ENCODE peak calls at places on chromosome 7, in six cellular contexts. One of them, this sample, is unnamed.

GRCh38 chr7:78074713-78075112 is 276.1 kb downstream of the PHTF2 start:
- DNase-seq in activated CD4-positive, alpha-beta T cell treated with anti-CD3 and anti-CD28 coated beads for 24 hours: no peak
- DNase-seq in HTR-8/SVneo: no peak
- DNase-seq in activated CD8-positive, alpha-beta memory T cell treated with anti-CD3 and anti-CD28 coated beads for 1 hour: no peak
- DNase-seq in A172: no peak
- DNase-seq in activated gamma-delta T cell treated with anti-CD3 and anti-CD28 coated beads, Interleukin-2, amount 50 U/mL, for 16 hours: no peak
- DNase-seq in this sample: no peak

GRCh38 chr7:65239707-65240352 is 133.8 kb upstream of the ZNF92 start:
- DNase-seq in HTR-8/SVneo: peak
- DNase-seq in activated gamma-delta T cell treated with anti-CD3 and anti-CD28 coated beads, Interleukin-2, amount 50 U/mL, for 16 hours: no peak
- DNase-seq in activated CD8-positive, alpha-beta memory T cell treated with anti-CD3 and anti-CD28 coated beads for 1 hour: no peak
- DNase-seq in A172: peak
- DNase-seq in activated CD4-positive, alpha-beta T cell treated with anti-CD3 and anti-CD28 coated beads for 24 hours: no peak
- DNase-seq in this sample: peak

GRCh38 chr7:25845341-25845923 is 306.6 kb upstream of the NFE2L3 start:
- DNase-seq in A172: no peak
- DNase-seq in activated CD8-positive, alpha-beta memory T cell treated with anti-CD3 and anti-CD28 coated beads for 1 hour: no peak
- DNase-seq in activated gamma-delta T cell treated with anti-CD3 and anti-CD28 coated beads, Interleukin-2, amount 50 U/mL, for 16 hours: no peak
- DNase-seq in activated CD4-positive, alpha-beta T cell treated with anti-CD3 and anti-CD28 coated beads for 24 hours: no peak
- DNase-seq in HTR-8/SVneo: no peak
- DNase-seq in this sample: no peak

GRCh38 chr7:151711906-151712771 is 164.8 kb downstream of the PRKAG2 start:
- DNase-seq in activated gamma-delta T cell treated with anti-CD3 and anti-CD28 coated beads, Interleukin-2, amount 50 U/mL, for 16 hours: no peak
- DNase-seq in HTR-8/SVneo: no peak
- DNase-seq in A172: peak
- DNase-seq in activated CD8-positive, alpha-beta memory T cell treated with anti-CD3 and anti-CD28 coated beads for 1 hour: no peak
- DNase-seq in activated CD4-positive, alpha-beta T cell treated with anti-CD3 and anti-CD28 coated beads for 24 hours: no peak
- DNase-seq in this sample: peak

GRCh38 chr7:37297546-37297945 is 151.1 kb downstream of the ELMO1 start:
- DNase-seq in A172: no peak
- DNase-seq in HTR-8/SVneo: no peak
- DNase-seq in activated CD8-positive, alpha-beta memory T cell treated with anti-CD3 and anti-CD28 coated beads for 1 hour: no peak
- DNase-seq in activated gamma-delta T cell treated with anti-CD3 and anti-CD28 coated beads, Interleukin-2, amount 50 U/mL, for 16 hours: no peak
- DNase-seq in activated CD4-positive, alpha-beta T cell treated with anti-CD3 and anti-CD28 coated beads for 24 hours: no peak
- DNase-seq in this sample: no peak

GRCh38 chr7:146926833-146927232 is 810.2 kb downstream of the CNTNAP2 start:
- DNase-seq in activated CD4-positive, alpha-beta T cell treated with anti-CD3 and anti-CD28 coated beads for 24 hours: no peak
- DNase-seq in HTR-8/SVneo: no peak
- DNase-seq in A172: no peak
- DNase-seq in activated gamma-delta T cell treated with anti-CD3 and anti-CD28 coated beads, Interleukin-2, amount 50 U/mL, for 16 hours: no peak
- DNase-seq in activated CD8-positive, alpha-beta memory T cell treated with anti-CD3 and anti-CD28 coated beads for 1 hour: no peak
- DNase-seq in this sample: no peak

GRCh38 chr7:1663857-1664651 is 6.0 kb upstream of the ELFN1 start:
- DNase-seq in activated gamma-delta T cell treated with anti-CD3 and anti-CD28 coated beads, Interleukin-2, amount 50 U/mL, for 16 hours: no peak
- DNase-seq in A172: no peak
- DNase-seq in activated CD4-positive, alpha-beta T cell treated with anti-CD3 and anti-CD28 coated beads for 24 hours: no peak
- DNase-seq in activated CD8-positive, alpha-beta memory T cell treated with anti-CD3 and anti-CD28 coated beads for 1 hour: no peak
- DNase-seq in HTR-8/SVneo: no peak
- DNase-seq in this sample: no peak

GRCh38 chr7:26363465-26363864 is 71.8 kb downstream of the SNX10 start:
- DNase-seq in A172: no peak
- DNase-seq in HTR-8/SVneo: no peak
- DNase-seq in activated CD8-positive, alpha-beta memory T cell treated with anti-CD3 and anti-CD28 coated beads for 1 hour: no peak
- DNase-seq in activated CD4-positive, alpha-beta T cell treated with anti-CD3 and anti-CD28 coated beads for 24 hours: no peak
- DNase-seq in activated gamma-delta T cell treated with anti-CD3 and anti-CD28 coated beads, Interleukin-2, amount 50 U/mL, for 16 hours: no peak
- DNase-seq in this sample: no peak

GRCh38 chr7:139737221-139738100 is 40.3 kb downstream of the HIPK2 start:
- DNase-seq in A172: no peak
- DNase-seq in HTR-8/SVneo: no peak
- DNase-seq in activated gamma-delta T cell treated with anti-CD3 and anti-CD28 coated beads, Interleukin-2, amount 50 U/mL, for 16 hours: no peak
- DNase-seq in activated CD4-positive, alpha-beta T cell treated with anti-CD3 and anti-CD28 coated beads for 24 hours: no peak
- DNase-seq in activated CD8-positive, alpha-beta memory T cell treated with anti-CD3 and anti-CD28 coated beads for 1 hour: no peak
- DNase-seq in this sample: peak

GRCh38 chr7:45089314-45089891 is 634 bp upstream of the NACAD start:
- DNase-seq in HTR-8/SVneo: peak
- DNase-seq in activated CD4-positive, alpha-beta T cell treated with anti-CD3 and anti-CD28 coated beads for 24 hours: peak
- DNase-seq in activated CD8-positive, alpha-beta memory T cell treated with anti-CD3 and anti-CD28 coated beads for 1 hour: peak
- DNase-seq in activated gamma-delta T cell treated with anti-CD3 and anti-CD28 coated beads, Interleukin-2, amount 50 U/mL, for 16 hours: peak
- DNase-seq in A172: peak
- DNase-seq in this sample: peak

GRCh38 chr7:45985902-45986301 is 64.8 kb upstream of the IGFBP3 start:
- DNase-seq in activated gamma-delta T cell treated with anti-CD3 and anti-CD28 coated beads, Interleukin-2, amount 50 U/mL, for 16 hours: no peak
- DNase-seq in activated CD4-positive, alpha-beta T cell treated with anti-CD3 and anti-CD28 coated beads for 24 hours: no peak
- DNase-seq in activated CD8-positive, alpha-beta memory T cell treated with anti-CD3 and anti-CD28 coated beads for 1 hour: no peak
- DNase-seq in A172: peak
- DNase-seq in HTR-8/SVneo: no peak
- DNase-seq in this sample: no peak

GRCh38 chr7:18762189-18762588 is 266.6 kb downstream of the HDAC9 start:
- DNase-seq in activated CD8-positive, alpha-beta memory T cell treated with anti-CD3 and anti-CD28 coated beads for 1 hour: no peak
- DNase-seq in HTR-8/SVneo: peak
- DNase-seq in activated gamma-delta T cell treated with anti-CD3 and anti-CD28 coated beads, Interleukin-2, amount 50 U/mL, for 16 hours: no peak
- DNase-seq in A172: peak
- DNase-seq in activated CD4-positive, alpha-beta T cell treated with anti-CD3 and anti-CD28 coated beads for 24 hours: no peak
- DNase-seq in this sample: no peak

GRCh38 chr7:133551471-133551870 is 298.6 kb downstream of the EXOC4 start:
- DNase-seq in activated CD4-positive, alpha-beta T cell treated with anti-CD3 and anti-CD28 coated beads for 24 hours: no peak
- DNase-seq in activated CD8-positive, alpha-beta memory T cell treated with anti-CD3 and anti-CD28 coated beads for 1 hour: no peak
- DNase-seq in HTR-8/SVneo: no peak
- DNase-seq in A172: no peak
- DNase-seq in activated gamma-delta T cell treated with anti-CD3 and anti-CD28 coated beads, Interleukin-2, amount 50 U/mL, for 16 hours: no peak
- DNase-seq in this sample: no peak

GRCh38 chr7:70512719-70513118 is 619.2 kb upstream of the GALNT17 start:
- DNase-seq in activated CD4-positive, alpha-beta T cell treated with anti-CD3 and anti-CD28 coated beads for 24 hours: no peak
- DNase-seq in A172: no peak
- DNase-seq in activated gamma-delta T cell treated with anti-CD3 and anti-CD28 coated beads, Interleukin-2, amount 50 U/mL, for 16 hours: no peak
- DNase-seq in HTR-8/SVneo: no peak
- DNase-seq in activated CD8-positive, alpha-beta memory T cell treated with anti-CD3 and anti-CD28 coated beads for 1 hour: no peak
- DNase-seq in this sample: no peak

GRCh38 chr7:921581-922333 is 32.7 kb downstream of the ADAP1 start:
- DNase-seq in A172: no peak
- DNase-seq in activated gamma-delta T cell treated with anti-CD3 and anti-CD28 coated beads, Interleukin-2, amount 50 U/mL, for 16 hours: no peak
- DNase-seq in HTR-8/SVneo: no peak
- DNase-seq in activated CD4-positive, alpha-beta T cell treated with anti-CD3 and anti-CD28 coated beads for 24 hours: no peak
- DNase-seq in activated CD8-positive, alpha-beta memory T cell treated with anti-CD3 and anti-CD28 coated beads for 1 hour: no peak
- DNase-seq in this sample: no peak

GRCh38 chr7:142760071-142760642 is 10.6 kb upstream of the PRSS2 start:
- DNase-seq in activated CD8-positive, alpha-beta memory T cell treated with anti-CD3 and anti-CD28 coated beads for 1 hour: no peak
- DNase-seq in activated CD4-positive, alpha-beta T cell treated with anti-CD3 and anti-CD28 coated beads for 24 hours: no peak
- DNase-seq in HTR-8/SVneo: no peak
- DNase-seq in A172: peak
- DNase-seq in activated gamma-delta T cell treated with anti-CD3 and anti-CD28 coated beads, Interleukin-2, amount 50 U/mL, for 16 hours: no peak
- DNase-seq in this sample: no peak

GRCh38 chr7:116403265-116403664 is 96.3 kb upstream of the CAV2 start:
- DNase-seq in activated CD4-positive, alpha-beta T cell treated with anti-CD3 and anti-CD28 coated beads for 24 hours: no peak
- DNase-seq in activated gamma-delta T cell treated with anti-CD3 and anti-CD28 coated beads, Interleukin-2, amount 50 U/mL, for 16 hours: no peak
- DNase-seq in HTR-8/SVneo: no peak
- DNase-seq in activated CD8-positive, alpha-beta memory T cell treated with anti-CD3 and anti-CD28 coated beads for 1 hour: no peak
- DNase-seq in A172: no peak
- DNase-seq in this sample: no peak

GRCh38 chr7:66099551-66100407 is 14.9 kb upstream of the CRCP start:
- DNase-seq in activated CD8-positive, alpha-beta memory T cell treated with anti-CD3 and anti-CD28 coated beads for 1 hour: no peak
- DNase-seq in A172: peak
- DNase-seq in HTR-8/SVneo: no peak
- DNase-seq in activated CD4-positive, alpha-beta T cell treated with anti-CD3 and anti-CD28 coated beads for 24 hours: no peak
- DNase-seq in activated gamma-delta T cell treated with anti-CD3 and anti-CD28 coated beads, Interleukin-2, amount 50 U/mL, for 16 hours: no peak
- DNase-seq in this sample: peak

GRCh38 chr7:46610746-46611145 is 689.7 kb upstream of the IGFBP3 start:
- DNase-seq in A172: no peak
- DNase-seq in HTR-8/SVneo: no peak
- DNase-seq in activated CD8-positive, alpha-beta memory T cell treated with anti-CD3 and anti-CD28 coated beads for 1 hour: no peak
- DNase-seq in activated CD4-positive, alpha-beta T cell treated with anti-CD3 and anti-CD28 coated beads for 24 hours: no peak
- DNase-seq in activated gamma-delta T cell treated with anti-CD3 and anti-CD28 coated beads, Interleukin-2, amount 50 U/mL, for 16 hours: no peak
- DNase-seq in this sample: no peak

GRCh38 chr7:43649755-43650274 is 66.9 kb downstream of the STK17A start:
- DNase-seq in HTR-8/SVneo: no peak
- DNase-seq in A172: peak
- DNase-seq in activated CD4-positive, alpha-beta T cell treated with anti-CD3 and anti-CD28 coated beads for 24 hours: no peak
- DNase-seq in activated gamma-delta T cell treated with anti-CD3 and anti-CD28 coated beads, Interleukin-2, amount 50 U/mL, for 16 hours: peak
- DNase-seq in activated CD8-positive, alpha-beta memory T cell treated with anti-CD3 and anti-CD28 coated beads for 1 hour: peak
- DNase-seq in this sample: peak

GRCh38 chr7:102111063-102111757 is 175.5 kb upstream of the SH2B2 start:
- DNase-seq in HTR-8/SVneo: no peak
- DNase-seq in activated gamma-delta T cell treated with anti-CD3 and anti-CD28 coated beads, Interleukin-2, amount 50 U/mL, for 16 hours: no peak
- DNase-seq in A172: no peak
- DNase-seq in activated CD8-positive, alpha-beta memory T cell treated with anti-CD3 and anti-CD28 coated beads for 1 hour: no peak
- DNase-seq in activated CD4-positive, alpha-beta T cell treated with anti-CD3 and anti-CD28 coated beads for 24 hours: no peak
- DNase-seq in this sample: no peak

GRCh38 chr7:143392875-143393266 is 11.7 kb downstream of the ZYX start:
- DNase-seq in activated CD4-positive, alpha-beta T cell treated with anti-CD3 and anti-CD28 coated beads for 24 hours: no peak
- DNase-seq in activated gamma-delta T cell treated with anti-CD3 and anti-CD28 coated beads, Interleukin-2, amount 50 U/mL, for 16 hours: no peak
- DNase-seq in HTR-8/SVneo: no peak
- DNase-seq in activated CD8-positive, alpha-beta memory T cell treated with anti-CD3 and anti-CD28 coated beads for 1 hour: no peak
- DNase-seq in A172: no peak
- DNase-seq in this sample: no peak

GRCh38 chr7:71598553-71598952 is 466.6 kb downstream of the GALNT17 start:
- DNase-seq in activated gamma-delta T cell treated with anti-CD3 and anti-CD28 coated beads, Interleukin-2, amount 50 U/mL, for 16 hours: no peak
- DNase-seq in activated CD8-positive, alpha-beta memory T cell treated with anti-CD3 and anti-CD28 coated beads for 1 hour: no peak
- DNase-seq in activated CD4-positive, alpha-beta T cell treated with anti-CD3 and anti-CD28 coated beads for 24 hours: no peak
- DNase-seq in HTR-8/SVneo: no peak
- DNase-seq in A172: no peak
- DNase-seq in this sample: no peak

GRCh38 chr7:41624818-41625217 is 78.1 kb downstream of the INHBA start:
- DNase-seq in A172: no peak
- DNase-seq in activated gamma-delta T cell treated with anti-CD3 and anti-CD28 coated beads, Interleukin-2, amount 50 U/mL, for 16 hours: no peak
- DNase-seq in HTR-8/SVneo: peak
- DNase-seq in activated CD4-positive, alpha-beta T cell treated with anti-CD3 and anti-CD28 coated beads for 24 hours: no peak
- DNase-seq in activated CD8-positive, alpha-beta memory T cell treated with anti-CD3 and anti-CD28 coated beads for 1 hour: no peak
- DNase-seq in this sample: no peak

GRCh38 chr7:132536646-132537395 is 39.4 kb downstream of the PLXNA4 start:
- DNase-seq in A172: peak
- DNase-seq in HTR-8/SVneo: no peak
- DNase-seq in activated CD4-positive, alpha-beta T cell treated with anti-CD3 and anti-CD28 coated beads for 24 hours: no peak
- DNase-seq in activated CD8-positive, alpha-beta memory T cell treated with anti-CD3 and anti-CD28 coated beads for 1 hour: no peak
- DNase-seq in activated gamma-delta T cell treated with anti-CD3 and anti-CD28 coated beads, Interleukin-2, amount 50 U/mL, for 16 hours: no peak
- DNase-seq in this sample: no peak

GRCh38 chr7:108066486-108066885 is 63.5 kb upstream of the LAMB1 start:
- DNase-seq in A172: no peak
- DNase-seq in activated gamma-delta T cell treated with anti-CD3 and anti-CD28 coated beads, Interleukin-2, amount 50 U/mL, for 16 hours: no peak
- DNase-seq in HTR-8/SVneo: no peak
- DNase-seq in activated CD8-positive, alpha-beta memory T cell treated with anti-CD3 and anti-CD28 coated beads for 1 hour: no peak
- DNase-seq in activated CD4-positive, alpha-beta T cell treated with anti-CD3 and anti-CD28 coated beads for 24 hours: no peak
- DNase-seq in this sample: no peak

GRCh38 chr7:129499915-129500463 is 2.3 kb upstream of the SMKR1 start:
- DNase-seq in activated CD4-positive, alpha-beta T cell treated with anti-CD3 and anti-CD28 coated beads for 24 hours: no peak
- DNase-seq in activated gamma-delta T cell treated with anti-CD3 and anti-CD28 coated beads, Interleukin-2, amount 50 U/mL, for 16 hours: no peak
- DNase-seq in HTR-8/SVneo: no peak
- DNase-seq in A172: no peak
- DNase-seq in activated CD8-positive, alpha-beta memory T cell treated with anti-CD3 and anti-CD28 coated beads for 1 hour: no peak
- DNase-seq in this sample: no peak

GRCh38 chr7:50821457-50821977 is 38.8 kb upstream of the GRB10 start:
- DNase-seq in A172: peak
- DNase-seq in activated gamma-delta T cell treated with anti-CD3 and anti-CD28 coated beads, Interleukin-2, amount 50 U/mL, for 16 hours: no peak
- DNase-seq in HTR-8/SVneo: peak
- DNase-seq in activated CD8-positive, alpha-beta memory T cell treated with anti-CD3 and anti-CD28 coated beads for 1 hour: no peak
- DNase-seq in activated CD4-positive, alpha-beta T cell treated with anti-CD3 and anti-CD28 coated beads for 24 hours: no peak
- DNase-seq in this sample: peak

GRCh38 chr7:140036224-140036651 is 26.5 kb downstream of the PARP12 start:
- DNase-seq in activated gamma-delta T cell treated with anti-CD3 and anti-CD28 coated beads, Interleukin-2, amount 50 U/mL, for 16 hours: no peak
- DNase-seq in activated CD8-positive, alpha-beta memory T cell treated with anti-CD3 and anti-CD28 coated beads for 1 hour: no peak
- DNase-seq in HTR-8/SVneo: no peak
- DNase-seq in A172: no peak
- DNase-seq in activated CD4-positive, alpha-beta T cell treated with anti-CD3 and anti-CD28 coated beads for 24 hours: no peak
- DNase-seq in this sample: no peak

GRCh38 chr7:69162931-69163330 is 435.3 kb upstream of the AUTS2 start:
- DNase-seq in A172: peak
- DNase-seq in activated CD8-positive, alpha-beta memory T cell treated with anti-CD3 and anti-CD28 coated beads for 1 hour: no peak
- DNase-seq in activated CD4-positive, alpha-beta T cell treated with anti-CD3 and anti-CD28 coated beads for 24 hours: no peak
- DNase-seq in activated gamma-delta T cell treated with anti-CD3 and anti-CD28 coated beads, Interleukin-2, amount 50 U/mL, for 16 hours: no peak
- DNase-seq in HTR-8/SVneo: no peak
- DNase-seq in this sample: no peak

GRCh38 chr7:6640246-6640721 is 3.2 kb downstream of the ZNF316 start:
- DNase-seq in activated CD8-positive, alpha-beta memory T cell treated with anti-CD3 and anti-CD28 coated beads for 1 hour: no peak
- DNase-seq in A172: peak
- DNase-seq in HTR-8/SVneo: no peak
- DNase-seq in activated gamma-delta T cell treated with anti-CD3 and anti-CD28 coated beads, Interleukin-2, amount 50 U/mL, for 16 hours: no peak
- DNase-seq in activated CD4-positive, alpha-beta T cell treated with anti-CD3 and anti-CD28 coated beads for 24 hours: no peak
- DNase-seq in this sample: no peak

GRCh38 chr7:101608772-101609713 is 20.1 kb downstream of the MYL10 start:
- DNase-seq in activated CD8-positive, alpha-beta memory T cell treated with anti-CD3 and anti-CD28 coated beads for 1 hour: no peak
- DNase-seq in HTR-8/SVneo: no peak
- DNase-seq in A172: no peak
- DNase-seq in activated CD4-positive, alpha-beta T cell treated with anti-CD3 and anti-CD28 coated beads for 24 hours: no peak
- DNase-seq in activated gamma-delta T cell treated with anti-CD3 and anti-CD28 coated beads, Interleukin-2, amount 50 U/mL, for 16 hours: no peak
- DNase-seq in this sample: no peak

GRCh38 chr7:123748171-123748733 is 551 bp downstream of the WASL start:
- DNase-seq in A172: peak
- DNase-seq in activated gamma-delta T cell treated with anti-CD3 and anti-CD28 coated beads, Interleukin-2, amount 50 U/mL, for 16 hours: peak
- DNase-seq in activated CD8-positive, alpha-beta memory T cell treated with anti-CD3 and anti-CD28 coated beads for 1 hour: no peak
- DNase-seq in activated CD4-positive, alpha-beta T cell treated with anti-CD3 and anti-CD28 coated beads for 24 hours: no peak
- DNase-seq in HTR-8/SVneo: no peak
- DNase-seq in this sample: no peak

GRCh38 chr7:106216517-106217088 is 68.2 kb downstream of the NAMPT start:
- DNase-seq in activated gamma-delta T cell treated with anti-CD3 and anti-CD28 coated beads, Interleukin-2, amount 50 U/mL, for 16 hours: no peak
- DNase-seq in HTR-8/SVneo: peak
- DNase-seq in activated CD8-positive, alpha-beta memory T cell treated with anti-CD3 and anti-CD28 coated beads for 1 hour: no peak
- DNase-seq in A172: peak
- DNase-seq in activated CD4-positive, alpha-beta T cell treated with anti-CD3 and anti-CD28 coated beads for 24 hours: no peak
- DNase-seq in this sample: peak

GRCh38 chr7:144936314-144936713 is 100.5 kb upstream of the TPK1 start:
- DNase-seq in activated CD8-positive, alpha-beta memory T cell treated with anti-CD3 and anti-CD28 coated beads for 1 hour: no peak
- DNase-seq in A172: no peak
- DNase-seq in HTR-8/SVneo: no peak
- DNase-seq in activated gamma-delta T cell treated with anti-CD3 and anti-CD28 coated beads, Interleukin-2, amount 50 U/mL, for 16 hours: no peak
- DNase-seq in activated CD4-positive, alpha-beta T cell treated with anti-CD3 and anti-CD28 coated beads for 24 hours: no peak
- DNase-seq in this sample: no peak

GRCh38 chr7:82745117-82745516 is 301.5 kb upstream of the CACNA2D1 start:
- DNase-seq in HTR-8/SVneo: no peak
- DNase-seq in activated CD8-positive, alpha-beta memory T cell treated with anti-CD3 and anti-CD28 coated beads for 1 hour: no peak
- DNase-seq in activated gamma-delta T cell treated with anti-CD3 and anti-CD28 coated beads, Interleukin-2, amount 50 U/mL, for 16 hours: no peak
- DNase-seq in A172: peak
- DNase-seq in activated CD4-positive, alpha-beta T cell treated with anti-CD3 and anti-CD28 coated beads for 24 hours: no peak
- DNase-seq in this sample: no peak

GRCh38 chr7:6242561-6242960 is 29.9 kb downstream of the CYTH3 start:
- DNase-seq in activated gamma-delta T cell treated with anti-CD3 and anti-CD28 coated beads, Interleukin-2, amount 50 U/mL, for 16 hours: no peak
- DNase-seq in A172: peak
- DNase-seq in activated CD8-positive, alpha-beta memory T cell treated with anti-CD3 and anti-CD28 coated beads for 1 hour: no peak
- DNase-seq in HTR-8/SVneo: no peak
- DNase-seq in activated CD4-positive, alpha-beta T cell treated with anti-CD3 and anti-CD28 coated beads for 24 hours: no peak
- DNase-seq in this sample: no peak

GRCh38 chr7:148501707-148502139 is 88.8 kb upstream of the C7orf33 start:
- DNase-seq in activated CD8-positive, alpha-beta memory T cell treated with anti-CD3 and anti-CD28 coated beads for 1 hour: no peak
- DNase-seq in activated CD4-positive, alpha-beta T cell treated with anti-CD3 and anti-CD28 coated beads for 24 hours: peak
- DNase-seq in activated gamma-delta T cell treated with anti-CD3 and anti-CD28 coated beads, Interleukin-2, amount 50 U/mL, for 16 hours: no peak
- DNase-seq in A172: no peak
- DNase-seq in HTR-8/SVneo: no peak
- DNase-seq in this sample: no peak